ENCODE peak calls at places on chromosomes 13 and 19, in ten cellular contexts. One of them, this sample, is unnamed.

GRCh38 chr19:32373614-32374295 is 28.3 kb downstream of the ZNF507 start:
- DNase-seq in HuH-7: peak; percentile 68
- DNase-seq in tibial nerve: no peak
- DNase-seq in EH: peak; percentile 100
- DNase-seq in AG20443: peak; percentile 89
- DNase-seq in nephron progenitor cell: no peak
- DNase-seq in BJ: peak; percentile 94
- DNase-seq in Right ventricle myocardium superior: no peak
- DNase-seq in astrocyte of the cerebellum: peak; percentile 94
- DNase-seq in NCI-H526 treated with DMSO at 0.1 percent for 48 hours: peak; percentile 88
- DNase-seq in this sample: peak; percentile 42

GRCh38 chr13:76822691-76823267 is 63.4 kb downstream of the KCTD12 start:
- DNase-seq in NCI-H526 treated with DMSO at 0.1 percent for 48 hours: peak; percentile 24
- DNase-seq in BJ: no peak
- DNase-seq in nephron progenitor cell: no peak
- DNase-seq in EH: peak; percentile 57
- DNase-seq in tibial nerve: no peak
- DNase-seq in AG20443: peak; percentile 68
- DNase-seq in astrocyte of the cerebellum: no peak
- DNase-seq in Right ventricle myocardium superior: no peak
- DNase-seq in HuH-7: no peak
- DNase-seq in this sample: no peak

GRCh38 chr19:51821511-51821910 is 26.6 kb downstream of the FPR3 start:
- DNase-seq in tibial nerve: no peak
- DNase-seq in AG20443: no peak
- DNase-seq in astrocyte of the cerebellum: no peak
- DNase-seq in NCI-H526 treated with DMSO at 0.1 percent for 48 hours: no peak
- DNase-seq in EH: no peak
- DNase-seq in nephron progenitor cell: no peak
- DNase-seq in Right ventricle myocardium superior: no peak
- DNase-seq in BJ: no peak
- DNase-seq in HuH-7: no peak
- DNase-seq in this sample: no peak

GRCh38 chr13:112773601-112774447 is 84.0 kb downstream of the ATP11A start:
- DNase-seq in Right ventricle myocardium superior: no peak
- DNase-seq in NCI-H526 treated with DMSO at 0.1 percent for 48 hours: no peak
- DNase-seq in astrocyte of the cerebellum: no peak
- DNase-seq in AG20443: no peak
- DNase-seq in HuH-7: no peak
- DNase-seq in nephron progenitor cell: no peak
- DNase-seq in EH: no peak
- DNase-seq in BJ: no peak
- DNase-seq in tibial nerve: no peak
- DNase-seq in this sample: no peak

GRCh38 chr13:114015111-114015551 is 41.3 kb upstream of the C13orf46 start:
- DNase-seq in HuH-7: no peak
- DNase-seq in nephron progenitor cell: no peak
- DNase-seq in astrocyte of the cerebellum: no peak
- DNase-seq in AG20443: no peak
- DNase-seq in BJ: no peak
- DNase-seq in EH: no peak
- DNase-seq in tibial nerve: no peak
- DNase-seq in NCI-H526 treated with DMSO at 0.1 percent for 48 hours: no peak
- DNase-seq in Right ventricle myocardium superior: no peak
- DNase-seq in this sample: no peak

GRCh38 chr13:29861694-29862110 is 11.3 kb upstream of the UBL3 start:
- DNase-seq in Right ventricle myocardium superior: no peak
- DNase-seq in HuH-7: no peak
- DNase-seq in tibial nerve: no peak
- DNase-seq in BJ: peak; percentile 99
- DNase-seq in EH: peak; percentile 99
- DNase-seq in astrocyte of the cerebellum: no peak
- DNase-seq in nephron progenitor cell: no peak
- DNase-seq in AG20443: peak; percentile 89
- DNase-seq in NCI-H526 treated with DMSO at 0.1 percent for 48 hours: no peak
- DNase-seq in this sample: no peak

GRCh38 chr13:51221674-51222509 is at the start of gene FAM124A:
- DNase-seq in BJ: no peak
- DNase-seq in astrocyte of the cerebellum: no peak
- DNase-seq in Right ventricle myocardium superior: peak; percentile 70
- DNase-seq in NCI-H526 treated with DMSO at 0.1 percent for 48 hours: peak; percentile 55
- DNase-seq in HuH-7: peak; percentile 58
- DNase-seq in EH: peak; percentile 36
- DNase-seq in tibial nerve: no peak
- DNase-seq in nephron progenitor cell: peak; percentile 80
- DNase-seq in AG20443: peak; percentile 88
- DNase-seq in this sample: peak; percentile 66

GRCh38 chr19:13014101-13014920 is 19.0 kb downstream of the NFIX start:
- DNase-seq in NCI-H526 treated with DMSO at 0.1 percent for 48 hours: no peak
- DNase-seq in Right ventricle myocardium superior: no peak
- DNase-seq in HuH-7: no peak
- DNase-seq in astrocyte of the cerebellum: no peak
- DNase-seq in BJ: no peak
- DNase-seq in nephron progenitor cell: no peak
- DNase-seq in AG20443: no peak
- DNase-seq in EH: no peak
- DNase-seq in tibial nerve: no peak
- DNase-seq in this sample: no peak

GRCh38 chr13:109941951-109942350 is 155.6 kb upstream of the IRS2 start:
- DNase-seq in nephron progenitor cell: no peak
- DNase-seq in EH: peak; percentile 58
- DNase-seq in Right ventricle myocardium superior: no peak
- DNase-seq in BJ: no peak
- DNase-seq in HuH-7: no peak
- DNase-seq in NCI-H526 treated with DMSO at 0.1 percent for 48 hours: no peak
- DNase-seq in AG20443: peak; percentile 44
- DNase-seq in astrocyte of the cerebellum: no peak
- DNase-seq in tibial nerve: no peak
- DNase-seq in this sample: no peak

GRCh38 chr19:56321981-56322558 is 7.4 kb upstream of the ZSCAN5A start:
- DNase-seq in nephron progenitor cell: no peak
- DNase-seq in HuH-7: no peak
- DNase-seq in BJ: no peak
- DNase-seq in NCI-H526 treated with DMSO at 0.1 percent for 48 hours: no peak
- DNase-seq in astrocyte of the cerebellum: no peak
- DNase-seq in Right ventricle myocardium superior: no peak
- DNase-seq in AG20443: no peak
- DNase-seq in EH: no peak
- DNase-seq in tibial nerve: no peak
- DNase-seq in this sample: no peak

GRCh38 chr13:109821038-109821545 is 34.7 kb upstream of the IRS2 start:
- DNase-seq in nephron progenitor cell: no peak
- DNase-seq in Right ventricle myocardium superior: no peak
- DNase-seq in NCI-H526 treated with DMSO at 0.1 percent for 48 hours: no peak
- DNase-seq in EH: no peak
- DNase-seq in HuH-7: no peak
- DNase-seq in astrocyte of the cerebellum: no peak
- DNase-seq in tibial nerve: no peak
- DNase-seq in AG20443: no peak
- DNase-seq in BJ: no peak
- DNase-seq in this sample: no peak

GRCh38 chr19:3047307-3048189 is 14.7 kb downstream of the TLE5 start:
- DNase-seq in astrocyte of the cerebellum: peak; percentile 24
- DNase-seq in HuH-7: peak; percentile 91
- DNase-seq in Right ventricle myocardium superior: peak; percentile 90
- DNase-seq in BJ: no peak
- DNase-seq in EH: peak; percentile 76
- DNase-seq in tibial nerve: peak; percentile 93
- DNase-seq in AG20443: peak; percentile 78
- DNase-seq in nephron progenitor cell: peak; percentile 82
- DNase-seq in NCI-H526 treated with DMSO at 0.1 percent for 48 hours: peak; percentile 48
- DNase-seq in this sample: peak; percentile 74

GRCh38 chr19:11401808-11402543 is 17.1 kb downstream of the RGL3 start:
- DNase-seq in nephron progenitor cell: no peak
- DNase-seq in tibial nerve: no peak
- DNase-seq in HuH-7: no peak
- DNase-seq in NCI-H526 treated with DMSO at 0.1 percent for 48 hours: no peak
- DNase-seq in Right ventricle myocardium superior: no peak
- DNase-seq in AG20443: no peak
- DNase-seq in EH: no peak
- DNase-seq in astrocyte of the cerebellum: no peak
- DNase-seq in BJ: no peak
- DNase-seq in this sample: no peak

GRCh38 chr19:28242317-28242927 is 970.5 kb downstream of the UQCRFS1 start:
- DNase-seq in astrocyte of the cerebellum: peak; percentile 11
- DNase-seq in AG20443: peak; percentile 79
- DNase-seq in BJ: no peak
- DNase-seq in Right ventricle myocardium superior: no peak
- DNase-seq in HuH-7: peak; percentile 19
- DNase-seq in tibial nerve: no peak
- DNase-seq in NCI-H526 treated with DMSO at 0.1 percent for 48 hours: no peak
- DNase-seq in EH: peak; percentile 2
- DNase-seq in nephron progenitor cell: peak; percentile 38
- DNase-seq in this sample: no peak

GRCh38 chr13:114143806-114144605 is 11.6 kb upstream of the RASA3 start:
- DNase-seq in AG20443: no peak
- DNase-seq in HuH-7: peak; percentile 83
- DNase-seq in NCI-H526 treated with DMSO at 0.1 percent for 48 hours: peak; percentile 27
- DNase-seq in Right ventricle myocardium superior: no peak
- DNase-seq in BJ: no peak
- DNase-seq in tibial nerve: no peak
- DNase-seq in astrocyte of the cerebellum: no peak
- DNase-seq in EH: no peak
- DNase-seq in nephron progenitor cell: peak; percentile 66
- DNase-seq in this sample: no peak

GRCh38 chr13:112622375-112622774 is 34.4 kb upstream of the TUBGCP3 start:
- DNase-seq in AG20443: no peak
- DNase-seq in nephron progenitor cell: no peak
- DNase-seq in HuH-7: no peak
- DNase-seq in tibial nerve: no peak
- DNase-seq in EH: no peak
- DNase-seq in Right ventricle myocardium superior: no peak
- DNase-seq in NCI-H526 treated with DMSO at 0.1 percent for 48 hours: no peak
- DNase-seq in astrocyte of the cerebellum: no peak
- DNase-seq in BJ: no peak
- DNase-seq in this sample: no peak

GRCh38 chr19:49097453-49098288 is 12.4 kb downstream of the SNRNP70 start:
- DNase-seq in HuH-7: peak; percentile 89
- DNase-seq in NCI-H526 treated with DMSO at 0.1 percent for 48 hours: peak; percentile 55
- DNase-seq in tibial nerve: peak; percentile 33
- DNase-seq in BJ: no peak
- DNase-seq in EH: peak; percentile 83
- DNase-seq in AG20443: peak; percentile 84
- DNase-seq in nephron progenitor cell: peak; percentile 81
- DNase-seq in astrocyte of the cerebellum: peak; percentile 48
- DNase-seq in Right ventricle myocardium superior: peak; percentile 68
- DNase-seq in this sample: peak; percentile 55

GRCh38 chr19:53463263-53463662 is 4.3 kb upstream of the ZNF813 start:
- DNase-seq in AG20443: peak; percentile 33
- DNase-seq in HuH-7: no peak
- DNase-seq in EH: peak; percentile 8
- DNase-seq in BJ: no peak
- DNase-seq in astrocyte of the cerebellum: no peak
- DNase-seq in nephron progenitor cell: peak; percentile 19
- DNase-seq in tibial nerve: no peak
- DNase-seq in Right ventricle myocardium superior: peak; percentile 51
- DNase-seq in NCI-H526 treated with DMSO at 0.1 percent for 48 hours: no peak
- DNase-seq in this sample: peak; percentile 64

GRCh38 chr13:39422845-39423565 is 180.0 kb downstream of the LHFPL6 start:
- DNase-seq in HuH-7: no peak
- DNase-seq in NCI-H526 treated with DMSO at 0.1 percent for 48 hours: no peak
- DNase-seq in EH: peak; percentile 11
- DNase-seq in tibial nerve: no peak
- DNase-seq in nephron progenitor cell: no peak
- DNase-seq in Right ventricle myocardium superior: no peak
- DNase-seq in AG20443: no peak
- DNase-seq in BJ: no peak
- DNase-seq in astrocyte of the cerebellum: no peak
- DNase-seq in this sample: no peak

GRCh38 chr19:35609881-35610353 is 2.6 kb upstream of the HAUS5 start:
- DNase-seq in AG20443: no peak
- DNase-seq in nephron progenitor cell: no peak
- DNase-seq in Right ventricle myocardium superior: no peak
- DNase-seq in tibial nerve: no peak
- DNase-seq in HuH-7: no peak
- DNase-seq in astrocyte of the cerebellum: no peak
- DNase-seq in BJ: no peak
- DNase-seq in NCI-H526 treated with DMSO at 0.1 percent for 48 hours: no peak
- DNase-seq in EH: no peak
- DNase-seq in this sample: no peak

GRCh38 chr19:49441210-49441959 is at the start of gene SLC17A7:
- DNase-seq in astrocyte of the cerebellum: no peak
- DNase-seq in nephron progenitor cell: peak; percentile 77
- DNase-seq in tibial nerve: peak; percentile 67
- DNase-seq in HuH-7: peak; percentile 79
- DNase-seq in EH: peak; percentile 28
- DNase-seq in AG20443: peak; percentile 72
- DNase-seq in NCI-H526 treated with DMSO at 0.1 percent for 48 hours: no peak
- DNase-seq in Right ventricle myocardium superior: peak; percentile 73
- DNase-seq in BJ: no peak
- DNase-seq in this sample: peak; percentile 61

GRCh38 chr19:39428309-39429112 is 7.2 kb downstream of the RPS16 start:
- DNase-seq in Right ventricle myocardium superior: peak; percentile 83
- DNase-seq in HuH-7: peak; percentile 62
- DNase-seq in astrocyte of the cerebellum: peak; percentile 89
- DNase-seq in nephron progenitor cell: peak; percentile 75
- DNase-seq in EH: peak; percentile 95
- DNase-seq in BJ: peak; percentile 63
- DNase-seq in AG20443: peak; percentile 92
- DNase-seq in NCI-H526 treated with DMSO at 0.1 percent for 48 hours: no peak
- DNase-seq in tibial nerve: peak; percentile 46
- DNase-seq in this sample: peak; percentile 77

GRCh38 chr13:45297456-45298205 is 43.4 kb downstream of the TPT1 start:
- DNase-seq in AG20443: no peak
- DNase-seq in astrocyte of the cerebellum: no peak
- DNase-seq in BJ: no peak
- DNase-seq in NCI-H526 treated with DMSO at 0.1 percent for 48 hours: no peak
- DNase-seq in nephron progenitor cell: no peak
- DNase-seq in Right ventricle myocardium superior: no peak
- DNase-seq in HuH-7: no peak
- DNase-seq in tibial nerve: no peak
- DNase-seq in EH: no peak
- DNase-seq in this sample: no peak

GRCh38 chr19:28883241-28883693 is 329.7 kb downstream of the UQCRFS1 start:
- DNase-seq in EH: peak; percentile 55
- DNase-seq in Right ventricle myocardium superior: peak; percentile 63
- DNase-seq in BJ: no peak
- DNase-seq in nephron progenitor cell: no peak
- DNase-seq in AG20443: peak; percentile 75
- DNase-seq in NCI-H526 treated with DMSO at 0.1 percent for 48 hours: no peak
- DNase-seq in astrocyte of the cerebellum: peak; percentile 13
- DNase-seq in HuH-7: no peak
- DNase-seq in tibial nerve: no peak
- DNase-seq in this sample: peak; percentile 23

This sample was measured in heart right ventricle.